ENCODE peak calls at places on chromosome 20, in seven cellular contexts. A is memory B cell, M is iris pigment epithelial cell, X is HEK293T, J is spleen, S is T-helper 1 cell, D is amniotic epithelial cell. H is an unnamed sample.

GRCh38 chr20:39986231-39986904 is 702.7 kb downstream of the MAFB start:
- DNase-seq in A (no peak), M (peak), X (no peak), J (no peak), S (no peak), D (no peak), H (no peak)

GRCh38 chr20:3085571-3086072 is 1.1 kb upstream of the AVP start:
- DNase-seq in A (no peak), M (no peak), X (no peak), J (no peak), S (no peak), D (no peak), H (no peak)

GRCh38 chr20:23164176-23164601 is 78.1 kb upstream of the CD93 start:
- DNase-seq in A (no peak), M (no peak), X (no peak), J (no peak), S (no peak), D (no peak), H (no peak)

GRCh38 chr20:8874437-8874836 is 194.4 kb upstream of the PLCB4 start:
- DNase-seq in A (no peak), M (no peak), X (no peak), J (no peak), S (no peak), D (no peak), H (no peak)

GRCh38 chr20:62300319-62300718 is 2.5 kb upstream of the ADRM1 start:
- DNase-seq in A (no peak), M (no peak), X (no peak), J (no peak), S (no peak), D (peak), H (no peak)

GRCh38 chr20:53941680-53942079 is 128.7 kb downstream of the BCAS1 start:
- DNase-seq in A (no peak), M (no peak), X (no peak), J (no peak), S (no peak), D (no peak), H (no peak)

GRCh38 chr20:61118429-61119224 is 133.4 kb upstream of the CDH4 start:
- DNase-seq in A (no peak), M (peak), X (no peak), J (no peak), S (no peak), D (peak), H (no peak)

GRCh38 chr20:58633161-58634035 is 17.7 kb upstream of the STX16 start:
- DNase-seq in A (no peak), M (no peak), X (no peak), J (peak), S (no peak), D (no peak), H (no peak)

GRCh38 chr20:42516692-42517091 is 673.0 kb downstream of the PTPRT start:
- DNase-seq in A (no peak), M (no peak), X (no peak), J (no peak), S (no peak), D (no peak), H (no peak)

GRCh38 chr20:52747736-52748135 is 224.4 kb upstream of the TSHZ2 start:
- DNase-seq in A (no peak), M (no peak), X (peak), J (no peak), S (no peak), D (no peak), H (no peak)

GRCh38 chr20:39823239-39823638 is 861.1 kb downstream of the DHX35 start:
- DNase-seq in A (no peak), M (peak), X (no peak), J (no peak), S (no peak), D (peak), H (no peak)